ENCODE peak calls at places on chromosomes 13 and 19, in seven cellular contexts. C is AG09309, F is tibial artery, E is nephron progenitor cell, X is astrocyte of the spinal cord, D is cardiac fibroblast, W is H9. K is an unnamed sample.

GRCh38 chr13:40986328-40986856 is 32.7 kb downstream of the ELF1 start:
- DNase-seq in W (no peak), C (no peak), D (peak), X (peak), E (no peak), F (no peak), K (no peak)

GRCh38 chr13:106597759-106598395 is 29.9 kb upstream of the ARGLU1 start:
- DNase-seq in F (no peak), D (no peak), E (no peak), W (no peak), X (no peak), C (no peak), K (no peak)

GRCh38 chr13:31138515-31138914 is 23.2 kb downstream of the HSPH1 start:
- DNase-seq in E (no peak), F (no peak), C (no peak), W (no peak), X (no peak), D (peak), K (no peak)

GRCh38 chr19:36838784-36839324 is 667 bp upstream of the ZNF790 start:
- DNase-seq in F (no peak), W (no peak), E (no peak), C (no peak), D (peak), X (no peak), K (no peak)

GRCh38 chr13:30408319-30409101 is 13.8 kb upstream of the UBE2L5 start:
- DNase-seq in F (peak), D (peak), E (peak), C (no peak), X (peak), W (peak), K (peak)

GRCh38 chr13:98141938-98142426 is 912 bp upstream of the FARP1 start:
- DNase-seq in D (no peak), X (no peak), E (peak), W (peak), F (peak), C (no peak), K (peak)

GRCh38 chr19:54548806-54549205 is 24.8 kb upstream of the LILRA2 start:
- DNase-seq in F (no peak), E (no peak), C (no peak), W (no peak), D (no peak), X (no peak), K (no peak)

GRCh38 chr19:36963262-36963661 is 47.1 kb downstream of the ZNF568 start:
- DNase-seq in D (no peak), F (no peak), C (no peak), W (no peak), X (no peak), E (no peak), K (no peak)

GRCh38 chr19:37981785-37982475 is 74.9 kb downstream of the SIPA1L3 start:
- DNase-seq in F (no peak), E (no peak), W (no peak), X (no peak), C (no peak), D (no peak), K (no peak)

GRCh38 chr13:76799696-76800095 is 86.5 kb downstream of the KCTD12 start:
- DNase-seq in C (no peak), X (no peak), F (no peak), E (no peak), W (no peak), D (peak), K (no peak)

GRCh38 chr13:51803018-51803417 is 945 bp downstream of the DHRS12 start:
- DNase-seq in E (no peak), C (no peak), W (no peak), D (no peak), X (no peak), F (no peak), K (peak)

GRCh38 chr13:99919132-99919531 is 52.4 kb downstream of the ZIC5 start:
- DNase-seq in E (no peak), C (no peak), W (no peak), F (no peak), X (no peak), D (no peak), K (no peak)

GRCh38 chr13:106350208-106350607 is 185.3 kb downstream of the EFNB2 start:
- DNase-seq in D (no peak), E (no peak), C (no peak), F (no peak), W (no peak), X (no peak), K (no peak)

GRCh38 chr19:4069331-4069959 is 2.7 kb upstream of the ZBTB7A start:
- DNase-seq in W (peak), C (no peak), E (no peak), X (no peak), D (no peak), F (no peak), K (peak)

GRCh38 chr13:78409172-78409571 is 194.2 kb downstream of the POU4F1 start:
- DNase-seq in E (no peak), F (no peak), C (no peak), X (no peak), W (no peak), D (no peak), K (no peak)

GRCh38 chr19:3324405-3324856 is 42.0 kb upstream of the NFIC start:
- DNase-seq in W (peak), X (no peak), F (peak), D (peak), E (peak), C (no peak), K (peak)

GRCh38 chr13:24386816-24387708 is 77.7 kb downstream of the C1QTNF9 start:
- DNase-seq in X (no peak), W (no peak), D (no peak), F (no peak), E (no peak), C (no peak), K (no peak)

GRCh38 chr13:26710166-26710565 is 50.4 kb downstream of the GPR12 start:
- DNase-seq in C (no peak), F (no peak), W (peak), X (no peak), D (no peak), E (no peak), K (no peak)

GRCh38 chr13:111258637-111259036 is 61.8 kb upstream of the TEX29 start:
- DNase-seq in D (no peak), E (no peak), W (no peak), C (no peak), F (no peak), X (no peak), K (no peak)

GRCh38 chr19:1746401-1747284 is 6.7 kb upstream of the ONECUT3 start:
- DNase-seq in W (no peak), F (no peak), C (no peak), X (peak), E (no peak), D (peak), K (peak)

GRCh38 chr19:558770-559439 is 13.5 kb upstream of the BSG start:
- DNase-seq in E (no peak), D (peak), C (no peak), X (peak), F (no peak), W (no peak), K (no peak)

GRCh38 chr19:34253711-34254551 is 423 bp upstream of the GARRE1 start:
- DNase-seq in X (peak), E (peak), C (no peak), W (peak), D (no peak), F (peak), K (peak)

GRCh38 chr19:48746120-48746519 is 589 bp downstream of the IZUMO1 start:
- DNase-seq in W (no peak), F (no peak), D (no peak), C (no peak), E (no peak), X (no peak), K (no peak)

GRCh38 chr19:48372904-48373303 is 8.7 kb downstream of the SYNGR4 start:
- DNase-seq in C (no peak), X (no peak), D (no peak), W (no peak), E (no peak), F (no peak), K (no peak)

GRCh38 chr13:50459658-50460057 is 383.8 kb downstream of the DLEU7 start:
- DNase-seq in E (no peak), W (no peak), X (no peak), F (no peak), C (no peak), D (no peak), K (no peak)

GRCh38 chr13:60838581-60838980 is 441.6 kb downstream of the TDRD3 start:
- DNase-seq in W (no peak), E (peak), D (no peak), C (no peak), F (no peak), X (no peak), K (no peak)

GRCh38 chr13:113448885-113449692 is 4.2 kb downstream of the ADPRHL1 start:
- DNase-seq in X (no peak), W (no peak), C (no peak), F (no peak), E (no peak), D (peak), K (peak)

GRCh38 chr13:49262634-49263033 is 14.9 kb downstream of the CDADC1 start:
- DNase-seq in D (no peak), F (no peak), W (no peak), E (no peak), C (no peak), X (no peak), K (no peak)

GRCh38 chr13:110358381-110358780 is 51.3 kb downstream of the COL4A2 start:
- DNase-seq in X (no peak), D (no peak), W (no peak), F (no peak), E (no peak), C (no peak), K (no peak)

DNA sequence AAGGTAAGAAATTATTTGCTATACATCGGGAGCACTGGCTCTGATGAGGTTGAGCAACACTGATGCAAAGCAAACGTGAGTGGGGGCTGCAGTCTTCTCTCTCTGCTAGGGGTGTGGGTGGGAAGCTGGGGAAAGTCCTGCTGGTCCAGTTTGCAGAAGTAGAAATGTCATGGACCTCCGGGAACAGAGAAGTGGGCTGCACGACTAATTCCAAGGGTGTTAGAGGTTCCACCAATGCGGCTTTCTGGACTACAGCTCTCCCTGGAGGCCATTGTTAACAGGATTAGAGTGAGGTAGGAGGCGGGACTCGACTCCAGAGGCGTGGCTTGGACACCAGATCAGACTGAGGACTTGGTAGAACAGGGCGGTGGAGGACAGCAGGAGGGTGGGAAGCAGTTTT is 5.7 kb upstream of the FBXO27 start:
- DNase-seq in W (peak), F (no peak), X (peak), C (no peak), D (peak), E (peak), K (peak)
- TF ChIP-seq CTCF in W (no peak), F (no peak), X (peak), C (no peak), D (peak), E (no peak), K (no peak)

GRCh38 chr19:7561229-7561806 is 25.8 kb downstream of the PNPLA6 start:
- DNase-seq in X (no peak), F (no peak), W (no peak), D (no peak), E (no peak), C (no peak), K (no peak)

GRCh38 chr19:7564866-7565265 is 29.3 kb downstream of the PNPLA6 start:
- DNase-seq in E (no peak), D (no peak), F (no peak), C (no peak), X (no peak), W (no peak), K (no peak)

GRCh38 chr19:7560271-7560670 is 24.8 kb downstream of the PNPLA6 start:
- DNase-seq in W (no peak), C (no peak), E (no peak), D (no peak), F (no peak), X (no peak), K (no peak)

GRCh38 chr19:7565332-7565731 is 29.8 kb downstream of the PNPLA6 start:
- DNase-seq in W (no peak), C (no peak), D (no peak), F (no peak), X (no peak), E (no peak), K (no peak)

GRCh38 chr19:7562646-7563393 is 27.3 kb downstream of the PNPLA6 start:
- DNase-seq in W (peak), X (no peak), F (no peak), E (peak), D (no peak), C (no peak), K (no peak)
- TF ChIP-seq CTCF in W (no peak), X (no peak), F (no peak), E (no peak), D (no peak), C (no peak), K (no peak)

DNA sequence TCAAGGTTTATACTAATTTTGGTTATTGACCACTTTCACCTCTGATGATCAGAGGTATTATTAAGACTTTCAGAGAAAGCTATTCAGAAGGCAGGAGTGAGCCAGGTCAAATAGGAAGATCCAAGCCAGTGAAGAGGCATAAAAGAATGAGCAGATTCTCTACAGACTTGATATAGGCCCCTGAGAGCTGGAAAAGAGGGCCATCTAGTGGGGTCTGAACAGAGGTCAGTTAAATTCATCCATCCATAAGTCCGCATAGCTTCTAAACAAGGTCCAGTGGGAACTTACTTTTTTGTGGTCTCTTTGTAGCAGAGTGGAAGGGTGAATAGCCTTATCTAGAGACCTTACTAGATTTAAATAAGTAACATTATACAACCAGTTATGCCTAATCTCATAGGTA is 126.6 kb upstream of the UFM1 start:
- DNase-seq in D (peak), X (peak), C (peak), W (no peak), E (peak), F (no peak), K (no peak)
- TF ChIP-seq CTCF in D (peak), X (peak), C (peak), W (peak), E (peak), F (no peak), K (no peak)

GRCh38 chr19:56917998-56918397 is 77.5 kb upstream of the PEG3 start:
- DNase-seq in D (no peak), W (no peak), E (no peak), F (no peak), C (no peak), X (no peak), K (no peak)

GRCh38 chr19:56916528-56916927 is 76.0 kb upstream of the PEG3 start:
- DNase-seq in W (no peak), D (no peak), X (no peak), C (no peak), F (no peak), E (no peak), K (no peak)

GRCh38 chr19:56912406-56912805 is 71.9 kb upstream of the PEG3 start:
- DNase-seq in W (no peak), E (no peak), F (no peak), C (no peak), D (no peak), X (no peak), K (no peak)
- TF ChIP-seq CTCF in W (no peak), E (no peak), F (no peak), C (no peak), D (no peak), X (no peak), K (no peak)

DNA sequence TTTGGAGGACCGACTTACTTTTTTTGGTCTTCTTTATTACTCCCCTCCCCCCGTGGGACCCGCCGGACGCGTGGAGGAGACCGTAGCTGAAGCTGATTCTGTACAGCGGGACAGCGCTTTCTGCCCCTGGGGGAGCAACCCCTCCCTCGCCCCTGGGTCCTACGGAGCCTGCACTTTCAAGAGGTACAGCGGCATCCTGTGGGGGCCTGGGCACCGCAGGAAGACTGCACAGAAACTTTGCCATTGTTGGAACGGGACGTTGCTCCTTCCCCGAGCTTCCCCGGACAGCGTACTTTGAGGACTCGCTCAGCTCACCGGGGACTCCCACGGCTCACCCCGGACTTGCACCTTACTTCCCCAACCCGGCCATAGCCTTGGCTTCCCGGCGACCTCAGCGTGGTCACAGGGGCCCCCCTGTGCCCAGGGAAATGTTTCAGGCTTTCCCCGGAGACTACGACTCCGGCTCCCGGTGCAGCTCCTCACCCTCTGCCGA is 409 bp downstream of the FOSB start:
- DNase-seq in C (no peak), X (no peak), E (peak), W (no peak), F (no peak), D (no peak), K (no peak)
- TF ChIP-seq CTCF in C (no peak), X (no peak), E (no peak), W (no peak), F (no peak), D (peak), K (no peak)